ENCODE peak calls at places on chromosomes 5 and 9, in ten cellular contexts. T is gastrocnemius medialis, A is HCT116, D is uterus, L is heart left ventricle, N is IMR-90, E is adrenal gland, P is ovary, I is A549, Z is Peyer's patch. F is an unnamed sample.

GRCh38 chr5:143041461-143041860 is 271.3 kb downstream of the ARHGAP26 start:
- DNase-seq in I (no peak), L (no peak), E (no peak), Z (no peak), P (no peak), T (no peak), D (no peak), A (no peak), N (no peak), F (no peak)

GRCh38 chr9:123864291-123864690 is 65.6 kb downstream of the DENND1A start:
- DNase-seq in A (no peak), N (no peak), I (no peak), L (no peak), T (no peak), P (no peak), Z (no peak), E (no peak), D (no peak), F (no peak)

GRCh38 chr5:137498301-137498735 is 808 bp downstream of the SPOCK1 start:
- DNase-seq in A (no peak), L (peak; percentile 74), Z (no peak), I (peak; percentile 19), P (no peak), T (peak; percentile 18), E (peak; percentile 19), D (peak; percentile 24), N (no peak), F (no peak)

GRCh38 chr9:72412483-72413040 is 47.6 kb upstream of the ZFAND5 start:
- DNase-seq in E (no peak), I (no peak), Z (no peak), A (no peak), T (no peak), P (no peak), N (no peak), D (no peak), L (no peak), F (no peak)

GRCh38 chr5:78568212-78568611 is 80.4 kb downstream of the LHFPL2 start:
- DNase-seq in L (no peak), Z (no peak), T (no peak), N (no peak), I (no peak), A (no peak), E (peak; percentile 35), P (no peak), D (no peak), F (no peak)

GRCh38 chr5:57745676-57746075 is 263.1 kb upstream of the ACTBL2 start:
- DNase-seq in N (no peak), E (no peak), D (no peak), A (no peak), Z (no peak), L (no peak), I (no peak), P (no peak), T (no peak), F (no peak)

GRCh38 chr9:69871143-69871834 is 50.7 kb downstream of the CFAP95 start:
- DNase-seq in L (no peak), N (no peak), P (no peak), I (no peak), Z (no peak), D (no peak), T (no peak), E (no peak), A (no peak), F (no peak)

GRCh38 chr5:31763399-31763798 is 124.5 kb downstream of the PDZD2 start:
- DNase-seq in P (no peak), Z (no peak), L (no peak), A (no peak), T (no peak), D (no peak), N (no peak), E (no peak), I (no peak), F (no peak)

GRCh38 chr5:82363524-82363923 is 85.4 kb upstream of the RPS23 start:
- DNase-seq in D (no peak), T (no peak), N (no peak), A (no peak), L (no peak), P (no peak), Z (no peak), E (no peak), I (no peak), F (no peak)

GRCh38 chr5:135457424-135458071 is 5.4 kb upstream of the TIFAB start:
- DNase-seq in N (peak; percentile 36), L (peak; percentile 82), D (peak; percentile 31), I (peak; percentile 74), T (peak; percentile 37), Z (peak; percentile 83), E (peak; percentile 71), A (peak; percentile 74), P (peak; percentile 26), F (no peak)

GRCh38 chr5:95549030-95549429 is 5.7 kb downstream of the SKIC3 start:
- DNase-seq in D (no peak), T (no peak), I (no peak), L (no peak), P (no peak), A (no peak), E (no peak), N (no peak), Z (no peak), F (no peak)

GRCh38 chr9:132044176-132044880 is 35.3 kb downstream of the MED27 start:
- DNase-seq in D (no peak), N (peak; percentile 21), L (no peak), E (peak; percentile 16), A (no peak), P (no peak), I (no peak), T (no peak), Z (no peak), F (no peak)

GRCh38 chr9:91908746-91909145 is 41.3 kb downstream of the ROR2 start:
- DNase-seq in A (no peak), N (peak; percentile 70), Z (no peak), L (no peak), I (no peak), T (no peak), P (no peak), D (no peak), E (no peak), F (no peak)

GRCh38 chr5:91281409-91281808 is 101.7 kb downstream of the ARRDC3 start:
- DNase-seq in L (no peak), E (peak; percentile 23), I (peak; percentile 46), A (peak; percentile 34), D (no peak), Z (no peak), N (peak; percentile 85), P (no peak), T (no peak), F (no peak)

DNA sequence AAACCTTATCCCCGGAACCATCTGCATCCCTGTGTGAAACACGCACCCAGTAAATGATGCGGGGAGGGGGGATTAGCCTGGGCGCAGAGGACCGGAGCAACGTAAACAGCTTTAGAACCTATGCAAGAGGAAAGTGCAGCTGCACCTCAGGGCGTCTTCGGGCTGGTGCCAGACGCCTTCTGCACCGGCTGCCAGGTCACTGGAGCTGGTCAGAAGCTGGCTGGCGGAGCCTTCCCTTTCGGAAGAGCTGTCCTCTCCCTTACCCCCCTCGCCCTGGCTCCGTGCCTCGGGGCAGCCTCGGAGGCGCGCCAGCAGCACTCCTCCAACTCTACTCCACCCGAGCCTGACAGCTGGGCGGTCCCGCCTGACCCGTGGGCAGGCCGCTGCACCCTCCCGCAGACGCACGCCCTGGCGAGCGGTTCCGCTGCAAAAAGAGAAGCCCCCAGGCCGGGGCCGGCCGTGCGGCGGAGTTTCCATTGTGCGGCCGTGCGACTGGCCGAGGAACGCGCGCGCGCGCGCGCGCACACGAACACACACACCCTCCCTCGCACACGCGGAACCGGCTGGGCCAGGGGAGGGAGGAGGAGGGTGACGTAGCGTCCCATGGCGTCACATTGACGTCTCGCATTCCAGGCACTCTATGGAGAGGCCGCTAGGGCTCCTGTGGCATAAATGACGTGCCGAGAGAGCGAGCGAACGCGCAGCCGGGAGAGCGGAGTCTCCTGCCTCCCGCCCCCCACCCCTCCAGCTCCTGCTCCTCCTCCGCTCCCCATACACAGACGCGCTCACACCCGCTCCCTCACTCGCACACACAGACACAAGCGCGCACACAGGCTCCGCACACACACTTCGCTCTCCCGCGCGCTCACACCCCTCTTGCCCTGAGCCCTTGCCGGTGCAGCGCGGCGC is at the start of gene NR4A3:
- DNase-seq in Z (peak; percentile 95), T (peak; percentile 94), I (peak; percentile 98), D (peak; percentile 94), L (peak; percentile 94), A (peak; percentile 96), N (peak; percentile 99), P (peak; percentile 97), E (peak; percentile 97), F (peak; percentile 58)
- TF ChIP-seq POLR2A in Z (peak; percentile 50), T (peak; percentile 94), I (peak; percentile 76), D (peak; percentile 93), L (peak; percentile 95), A (no peak), N (peak; percentile 97), P (peak; percentile 87), E (peak; percentile 89), F (peak; percentile 94)

DNA sequence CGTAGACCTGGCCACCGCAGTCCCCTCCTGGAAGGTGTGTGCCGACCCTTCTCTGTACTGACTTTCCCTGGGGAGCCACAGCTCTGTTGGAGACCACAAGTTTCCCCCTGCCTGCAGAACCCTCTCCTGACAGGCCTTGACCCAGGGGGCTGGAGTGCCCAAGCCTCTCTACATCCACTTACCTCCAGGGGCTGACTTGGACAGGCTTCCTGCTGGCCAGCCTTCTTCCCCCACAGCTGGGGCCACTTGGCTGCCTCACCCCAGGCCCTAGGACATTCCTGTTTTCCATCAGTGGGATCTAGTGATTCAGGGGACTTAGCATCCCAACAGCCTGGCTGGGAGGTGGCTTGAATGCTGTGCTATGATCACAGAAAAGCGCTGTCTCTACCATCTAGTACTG is 23.6 kb downstream of the COL15A1 start:
- DNase-seq in L (no peak), I (no peak), N (no peak), T (no peak), Z (no peak), P (no peak), D (no peak), A (no peak), E (no peak), F (no peak)
- H3K4me1 ChIP-seq in L (no peaks in the 10 kb centered on the region), I (no peaks in the 10 kb centered on the region), N (peaks cover 40% of the 10 kb centered on the region), T (no peaks in the 10 kb centered on the region), Z (no peaks in the 10 kb centered on the region), P (peaks cover 6% of the 10 kb centered on the region), D (no peaks in the 10 kb centered on the region), A (peaks cover 11% of the 10 kb centered on the region), E (peaks cover 12% of the 10 kb centered on the region), F (no peaks in the 10 kb centered on the region)

DNA sequence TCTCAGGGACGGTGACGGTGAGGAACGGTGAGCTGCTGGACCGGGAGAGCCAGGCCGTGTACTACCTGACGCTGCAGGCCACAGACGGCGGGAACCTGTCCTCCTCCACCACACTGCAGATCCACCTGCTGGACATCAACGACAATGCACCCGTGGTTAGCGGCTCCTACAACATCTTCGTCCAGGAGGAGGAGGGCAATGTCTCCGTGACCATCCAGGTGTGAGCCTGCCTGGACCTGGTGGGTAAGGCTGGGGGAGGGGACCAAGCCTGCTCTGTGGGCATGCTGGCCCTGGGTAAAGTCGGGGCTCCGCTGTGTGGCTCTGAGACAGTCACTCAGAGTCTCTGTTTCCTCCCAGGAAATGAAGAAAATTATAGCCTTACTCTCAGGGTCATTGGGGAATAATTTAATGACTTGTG is 29.3 kb downstream of the CDHR2 start:
- DNase-seq in N (peak; percentile 38), P (peak; percentile 27), Z (peak; percentile 60), I (peak; percentile 85), T (no peak), L (no peak), A (peak; percentile 83), E (peak; percentile 75), D (peak; percentile 31), F (no peak)
- TF ChIP-seq POLR2A in N (no peak), P (no peak), Z (no peak), I (no peak), T (no peak), L (no peak), A (no peak), E (no peak), D (no peak), F (no peak)

GRCh38 chr9:13614060-13614459 is 334.6 kb upstream of the MPDZ start:
- DNase-seq in T (no peak), E (no peak), L (no peak), P (no peak), D (no peak), N (no peak), Z (no peak), I (no peak), A (no peak), F (no peak)
- H3K4me1 ChIP-seq in T (peaks cover 15% of the 10 kb centered on the region), E (no peaks in the 10 kb centered on the region), L (no peaks in the 10 kb centered on the region), P (no peaks in the 10 kb centered on the region), D (no peaks in the 10 kb centered on the region), N (no peaks in the 10 kb centered on the region), Z (no peaks in the 10 kb centered on the region), I (no peaks in the 10 kb centered on the region), A (no peaks in the 10 kb centered on the region), F (no peaks in the 10 kb centered on the region)